ENCODE peak calls at places on chromosomes 7 and 10, in nine cellular contexts. Q, T, C, D, X, P, U, A and K are unnamed samples.
A peak's percentile ranks its signal among the peaks of the same experiment; 100 is the strongest.

GRCh38 chr10:27663611-27664010 is 82.0 kb downstream of the MKX start:
- DNase-seq in A (no peak), D (no peak), T (no peak), X (no peak), U (no peak), C (no peak), P (no peak), Q (no peak), K (no peak)

GRCh38 chr7:127895814-127896280 is 135.4 kb downstream of the LRRC4 start:
- DNase-seq in A (no peak), T (no peak), P (no peak), C (no peak), D (no peak), U (no peak), Q (no peak), X (no peak), K (no peak)

GRCh38 chr10:63670291-63670898 is 149.2 kb downstream of the REEP3 start:
- DNase-seq in C (no peak), X (no peak), T (no peak), P (peak; percentile 80), U (peak; percentile 69), Q (no peak), A (no peak), D (peak; percentile 26), K (peak; percentile 47)

GRCh38 chr7:86928308-86928707 is 131.1 kb downstream of the ELAPOR2 start:
- DNase-seq in A (no peak), T (no peak), X (no peak), Q (no peak), C (no peak), D (no peak), P (no peak), U (no peak), K (no peak)

GRCh38 chr7:27895553-27895952 is 155.6 kb downstream of the TAX1BP1 start:
- DNase-seq in C (no peak), T (no peak), P (no peak), X (no peak), Q (no peak), A (no peak), D (no peak), U (no peak), K (no peak)

GRCh38 chr10:11298116-11298515 is 280.4 kb downstream of the CELF2 start:
- DNase-seq in A (no peak), U (no peak), Q (no peak), P (no peak), D (no peak), T (no peak), C (no peak), X (no peak), K (no peak)

GRCh38 chr7:131354390-131354789 is 26.7 kb downstream of the MKLN1 start:
- DNase-seq in D (no peak), C (no peak), X (no peak), A (no peak), U (no peak), Q (no peak), P (no peak), T (no peak), K (no peak)

GRCh38 chr10:19811517-19811916 is 4.7 kb upstream of the PLXDC2 start:
- DNase-seq in C (no peak), U (peak; percentile 29), X (no peak), T (no peak), Q (no peak), D (peak; percentile 21), A (no peak), P (peak; percentile 41), K (peak; percentile 51)

GRCh38 chr7:86932038-86932512 is 127.4 kb downstream of the ELAPOR2 start:
- DNase-seq in D (peak; percentile 19), X (peak; percentile 85), A (no peak), Q (no peak), T (no peak), C (no peak), P (no peak), U (no peak), K (peak; percentile 49)

GRCh38 chr10:62352356-62352963 is 21.7 kb upstream of the ZNF365 start:
- DNase-seq in A (no peak), T (no peak), D (no peak), Q (no peak), C (no peak), P (no peak), U (no peak), X (no peak), K (no peak)

GRCh38 chr7:113285411-113285810 is 167.1 kb upstream of the SMIM30 start:
- DNase-seq in T (no peak), P (no peak), X (no peak), U (no peak), D (no peak), Q (no peak), C (no peak), A (no peak), K (no peak)

GRCh38 chr7:134886353-134887057 is 99.8 kb upstream of the AGBL3 start:
- DNase-seq in D (no peak), X (no peak), T (no peak), Q (no peak), C (no peak), A (peak; percentile 62), P (peak; percentile 74), U (peak; percentile 66), K (peak; percentile 82)

GRCh38 chr7:155230169-155230593 is 67.5 kb upstream of the INSIG1 start:
- DNase-seq in Q (no peak), X (peak; percentile 98), D (peak; percentile 81), U (no peak), P (peak; percentile 19), A (peak; percentile 46), T (no peak), C (no peak), K (no peak)

GRCh38 chr10:96271017-96271815 is at the start of gene BLNK:
- DNase-seq in P (peak; percentile 26), C (no peak), D (peak; percentile 73), T (no peak), X (no peak), Q (no peak), A (peak; percentile 39), U (peak; percentile 35), K (peak; percentile 35)

GRCh38 chr7:153386581-153386980 is 627.0 kb downstream of the ACTR3B start:
- DNase-seq in U (no peak), D (no peak), Q (no peak), T (no peak), C (no peak), A (no peak), P (no peak), X (no peak), K (no peak)

GRCh38 chr7:44154703-44155102 is 13.6 kb upstream of the MYL7 start:
- DNase-seq in T (no peak), Q (no peak), C (no peak), D (no peak), P (no peak), X (no peak), A (no peak), U (no peak), K (no peak)

GRCh38 chr10:90288403-90288933 is 569.4 kb downstream of the HTR7 start:
- DNase-seq in U (no peak), X (no peak), T (no peak), D (no peak), P (no peak), A (no peak), C (no peak), Q (no peak), K (no peak)

GRCh38 chr7:12518920-12519681 is 51.4 kb upstream of the SCIN start:
- DNase-seq in C (no peak), A (no peak), U (no peak), P (no peak), D (no peak), T (no peak), Q (no peak), X (no peak), K (no peak)

GRCh38 chr10:68804692-68805091 is 22.6 kb upstream of the STOX1 start:
- DNase-seq in A (no peak), D (no peak), U (no peak), X (no peak), Q (no peak), P (no peak), T (no peak), C (no peak), K (no peak)

GRCh38 chr7:101590663-101591435 is 38.2 kb downstream of the MYL10 start:
- DNase-seq in P (no peak), D (no peak), C (no peak), A (no peak), X (no peak), U (no peak), T (no peak), Q (no peak), K (no peak)

GRCh38 chr10:130040817-130041330 is 69.8 kb downstream of the C10orf143 start:
- DNase-seq in U (no peak), C (no peak), T (no peak), A (no peak), P (no peak), X (no peak), D (no peak), Q (no peak), K (peak; percentile 9)

GRCh38 chr10:36781570-36781969 is 343.8 kb upstream of the ANKRD30A start:
- DNase-seq in C (no peak), U (no peak), T (no peak), A (no peak), P (no peak), X (no peak), D (no peak), Q (no peak), K (no peak)

GRCh38 chr7:115672024-115672423 is 358.5 kb downstream of the TFEC start:
- DNase-seq in Q (no peak), P (no peak), T (no peak), D (no peak), U (no peak), C (no peak), A (no peak), X (no peak), K (no peak)

GRCh38 chr7:1503816-1504775 is at the start of gene INTS1:
- DNase-seq in T (peak; percentile 86), C (peak; percentile 86), P (peak; percentile 94), D (peak; percentile 90), U (peak; percentile 92), X (peak; percentile 16), Q (peak; percentile 85), A (peak; percentile 91), K (peak; percentile 88)

GRCh38 chr10:33887188-33887587 is 552.7 kb upstream of the NRP1 start:
- DNase-seq in P (no peak), T (no peak), A (no peak), C (no peak), U (no peak), Q (no peak), D (no peak), X (no peak), K (no peak)

GRCh38 chr10:95451150-95451549 is 110.0 kb downstream of the SORBS1 start:
- DNase-seq in T (no peak), D (no peak), Q (no peak), A (no peak), X (no peak), C (no peak), U (no peak), P (no peak), K (no peak)

GRCh38 chr10:32972454-32972853 is 14.4 kb upstream of the ITGB1 start:
- DNase-seq in A (no peak), T (no peak), P (no peak), X (no peak), U (no peak), Q (no peak), D (no peak), C (no peak), K (no peak)

GRCh38 chr10:32941357-32941756 is 16.7 kb downstream of the ITGB1 start:
- DNase-seq in X (no peak), C (no peak), T (no peak), U (no peak), A (no peak), D (no peak), Q (no peak), P (no peak), K (no peak)

GRCh38 chr7:148395990-148396716 is 194.4 kb upstream of the C7orf33 start:
- DNase-seq in D (no peak), X (no peak), P (no peak), U (no peak), Q (no peak), T (no peak), A (no peak), C (no peak), K (no peak)

GRCh38 chr10:63553031-63553430 is 31.8 kb downstream of the REEP3 start:
- DNase-seq in Q (no peak), P (no peak), X (peak; percentile 72), T (no peak), A (no peak), C (no peak), D (no peak), U (no peak), K (no peak)

GRCh38 chr10:47037654-47038425 is 126.6 kb downstream of the PTPN20 start:
- DNase-seq in Q (no peak), U (no peak), C (no peak), X (no peak), A (no peak), D (no peak), P (no peak), T (peak; percentile 3), K (no peak)